ENCODE peak calls at places on chromosomes 13 and 19, in seven cellular contexts. A, Y, B, O, T, F and J are unnamed samples.
A peak's percentile ranks its signal among the peaks of the same experiment; 100 is the strongest.

GRCh38 chr13:111211789-111212516 is 96.8 kb downstream of the ARHGEF7 start:
- DNase-seq in A (no peak), Y (no peak), B (no peak), O (no peak), T (no peak), F (no peak), J (no peak)

GRCh38 chr13:82627183-82627582 is 1255.1 kb downstream of the SLITRK1 start:
- DNase-seq in A (no peak), Y (no peak), B (no peak), O (peak; percentile 37), T (no peak), F (no peak), J (no peak)

GRCh38 chr13:101150998-101151397 is 265.3 kb downstream of the NALCN start:
- DNase-seq in A (no peak), Y (no peak), B (no peak), O (no peak), T (no peak), F (no peak), J (no peak)

GRCh38 chr13:112441226-112441625 is 65.1 kb downstream of the SPACA7 start:
- DNase-seq in A (no peak), Y (no peak), B (no peak), O (no peak), T (no peak), F (no peak), J (no peak)

GRCh38 chr19:53991224-53992113 is at the start of gene CACNG6:
- DNase-seq in A (no peak), Y (no peak), B (no peak), O (no peak), T (no peak), F (no peak), J (no peak)

GRCh38 chr13:101127741-101128353 is 288.5 kb downstream of the NALCN start:
- DNase-seq in A (no peak), Y (no peak), B (no peak), O (peak; percentile 63), T (no peak), F (no peak), J (no peak)

GRCh38 chr19:36141039-36141914 is 1.4 kb downstream of the CAPNS1 start:
- DNase-seq in A (peak; percentile 90), Y (peak; percentile 89), B (peak; percentile 87), O (peak; percentile 79), T (peak; percentile 92), F (peak; percentile 88), J (peak; percentile 95)

GRCh38 chr19:1905071-1905862 is at the start of the genes ADAT3 and SCAMP4:
- DNase-seq in A (peak; percentile 99), Y (peak; percentile 100), B (peak; percentile 98), O (peak; percentile 98), T (peak; percentile 99), F (peak; percentile 100), J (peak; percentile 99)

DNA sequence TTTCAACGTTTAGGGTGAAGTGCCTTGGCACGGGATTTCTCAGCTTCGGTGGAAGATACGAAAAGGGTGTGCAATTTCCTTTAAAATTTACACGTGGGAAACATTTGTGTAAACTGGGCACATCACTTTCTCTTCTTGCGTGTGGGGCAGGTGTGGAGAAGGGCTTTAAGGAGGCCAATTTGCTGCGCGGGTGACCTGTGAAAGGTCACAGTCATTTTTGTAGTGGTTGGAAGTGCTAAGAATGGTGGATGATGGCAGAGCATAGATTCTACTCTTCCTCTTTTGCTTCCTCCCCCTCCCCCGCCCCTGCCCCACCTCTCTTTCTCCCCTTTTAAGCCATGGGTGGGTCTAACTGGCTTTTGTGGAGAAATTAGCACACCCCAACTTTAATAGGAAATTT is 7.2 kb downstream of the SLITRK5 start:
- DNase-seq in A (no peak), Y (no peak), B (no peak), O (no peak), T (no peak), F (no peak), J (no peak)
- H3K27me3 ChIP-seq in A (peaks cover 49% of the 10 kb centered on the region), Y (no peaks in the 10 kb centered on the region), B (peaks cover 46% of the 10 kb centered on the region), O (no peaks in the 10 kb centered on the region), T (no peaks in the 10 kb centered on the region), F (peaks cover 61% of the 10 kb centered on the region), J (peaks cover 6% of the 10 kb centered on the region)

DNA sequence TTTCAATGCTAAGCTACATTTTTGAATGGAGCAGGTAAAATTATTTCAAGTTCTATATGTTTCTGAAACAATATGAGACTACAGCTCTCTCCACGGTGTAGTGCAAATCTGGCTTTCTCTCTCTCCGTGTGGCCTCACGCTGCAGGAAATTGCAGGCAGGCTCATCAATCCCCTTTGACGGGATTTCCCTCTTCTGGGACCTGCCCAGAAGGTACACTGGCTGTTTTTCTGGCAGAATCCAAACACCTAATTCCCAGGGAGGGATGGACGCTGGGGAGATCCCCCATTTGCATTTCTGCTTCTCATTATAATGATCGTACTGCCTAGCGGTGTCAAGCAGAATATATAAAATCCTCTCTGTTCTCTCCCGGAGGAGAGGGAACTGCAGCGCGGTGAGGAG is 493.9 kb downstream of the LIG4 start:
- DNase-seq in A (no peak), Y (no peak), B (no peak), O (no peak), T (no peak), F (no peak), J (no peak)
- H3K4me3 ChIP-seq in A (no peak overlapping the region), Y (no peak overlapping the region), B (no peak overlapping the region), O (no peak overlapping the region), T (no peak overlapping the region), F (no peak overlapping the region), J (no peak overlapping the region)

DNA sequence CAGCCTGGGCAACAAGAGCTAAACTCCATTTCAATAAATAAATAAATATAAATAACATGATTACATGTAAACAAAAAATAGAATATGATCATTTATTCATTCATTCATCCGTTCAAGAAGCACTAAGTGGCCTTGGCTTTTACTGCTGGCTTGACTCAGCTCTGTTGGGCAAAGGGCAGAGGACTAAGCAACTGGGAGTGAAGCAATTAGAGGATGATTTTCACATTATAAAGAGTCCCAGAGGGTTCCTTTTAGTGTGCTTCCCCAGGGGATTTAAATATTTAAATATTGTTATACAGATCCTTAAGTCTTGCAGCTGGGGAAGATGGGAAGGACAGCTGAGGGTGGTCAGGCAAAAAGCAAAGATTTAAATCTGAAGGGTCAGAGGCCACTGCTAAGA is 34.9 kb upstream of the FLT1 start:
- DNase-seq in A (no peak), Y (no peak), B (no peak), O (no peak), T (no peak), F (no peak), J (no peak)
- H3K27me3 ChIP-seq in A (peaks cover 18% of the 10 kb centered on the region), Y (no peaks in the 10 kb centered on the region), B (peaks cover 60% of the 10 kb centered on the region), O (no peaks in the 10 kb centered on the region), T (no peaks in the 10 kb centered on the region), F (peaks cover 60% of the 10 kb centered on the region), J (peaks cover 12% of the 10 kb centered on the region)

DNA sequence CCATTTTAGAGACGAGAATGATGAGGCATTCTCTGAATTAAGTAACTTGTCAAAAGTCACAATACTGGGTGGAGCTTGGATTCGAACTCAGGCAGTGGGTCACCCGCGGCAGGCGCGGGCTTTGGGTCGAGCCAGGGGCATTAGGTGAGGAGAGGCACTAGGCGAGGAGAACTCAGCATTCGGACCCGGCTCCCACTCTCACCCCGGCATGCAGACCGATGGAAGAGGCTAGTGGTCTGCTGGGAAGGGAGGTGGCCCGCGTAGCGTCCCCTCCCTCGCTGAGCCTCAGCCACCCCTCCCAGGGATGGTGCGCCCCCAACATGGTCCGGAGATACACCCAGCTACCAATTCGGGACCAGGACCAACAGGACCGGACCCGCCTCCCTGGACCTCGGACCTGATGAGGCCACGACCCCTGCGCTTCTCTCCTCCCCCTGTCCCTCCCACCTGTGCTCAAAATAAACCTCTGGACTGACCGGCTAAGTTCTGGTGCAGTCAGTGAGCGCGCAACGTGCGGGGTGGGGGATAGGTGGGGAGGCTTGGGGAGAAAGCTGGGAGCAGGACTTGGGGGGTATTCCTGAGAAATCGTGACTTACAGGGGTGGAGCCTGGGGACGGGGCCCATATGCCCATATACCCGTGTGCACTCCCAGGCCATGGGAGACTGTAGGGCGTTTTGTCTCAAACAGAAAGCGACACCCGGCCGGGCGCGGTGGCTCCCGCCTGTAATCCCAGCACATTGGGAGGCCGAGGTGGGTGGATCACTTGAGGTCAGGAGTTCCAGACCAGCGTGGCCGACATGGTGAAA is 1.3 kb upstream of the SNAPC2 start:
- DNase-seq in A (no peak), Y (no peak), B (no peak), O (no peak), T (no peak), F (no peak), J (no peak)
- H3K4me3 ChIP-seq in A (peak overlapping the region; percentile 84), Y (no peak overlapping the region), B (no peak overlapping the region), O (no peak overlapping the region), T (no peak overlapping the region), F (peak overlapping the region; percentile 81), J (no peak overlapping the region)

GRCh38 chr13:32086366-32086765 is 54.8 kb downstream of the FRY start:
- DNase-seq in A (no peak), Y (no peak), B (no peak), O (peak; percentile 4), T (peak; percentile 30), F (no peak), J (no peak)

GRCh38 chr13:32086791-32087441 is 55.3 kb downstream of the FRY start:
- DNase-seq in A (no peak), Y (no peak), B (no peak), O (no peak), T (peak; percentile 40), F (no peak), J (no peak)

GRCh38 chr13:32092471-32092870 is 60.9 kb downstream of the FRY start:
- DNase-seq in A (no peak), Y (no peak), B (no peak), O (no peak), T (no peak), F (no peak), J (no peak)

GRCh38 chr13:32087955-32088747 is 56.6 kb downstream of the FRY start:
- DNase-seq in A (no peak), Y (no peak), B (no peak), O (no peak), T (no peak), F (no peak), J (no peak)
- H3K27me3 ChIP-seq in A (no peaks in the 10 kb centered on the region), Y (no peaks in the 10 kb centered on the region), B (no peaks in the 10 kb centered on the region), O (no peaks in the 10 kb centered on the region), T (no peaks in the 10 kb centered on the region), F (no peaks in the 10 kb centered on the region), J (no peaks in the 10 kb centered on the region)

GRCh38 chr13:93244918-93245280 is 18.3 kb downstream of the GPC6 start:
- DNase-seq in A (no peak), Y (no peak), B (no peak), O (no peak), T (no peak), F (no peak), J (no peak)
- H3K4me3 ChIP-seq in A (peak overlapping the region; percentile 41), Y (peak overlapping the region; percentile 57), B (peak overlapping the region; percentile 48), O (no peak overlapping the region), T (no peak overlapping the region), F (peak overlapping the region; percentile 50), J (peak overlapping the region; percentile 58)

DNA sequence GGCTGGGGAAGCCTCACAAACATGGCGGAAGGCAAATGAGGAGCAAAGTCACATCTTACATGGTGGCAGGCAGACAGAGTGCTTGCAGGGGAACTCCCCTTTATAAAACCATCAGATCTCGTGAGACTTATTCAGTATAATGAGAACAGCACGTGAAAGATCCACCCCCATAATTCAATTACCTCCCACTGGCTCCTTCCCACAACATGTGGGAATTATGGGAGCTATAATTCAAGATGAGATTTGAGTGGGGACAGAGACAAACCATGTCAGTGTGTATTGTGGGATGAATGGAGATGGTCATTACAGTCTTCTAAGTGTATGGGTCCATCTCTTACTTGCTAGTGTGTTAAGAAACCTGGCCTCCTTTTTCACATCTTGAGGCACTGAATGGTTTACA is 4.4 kb downstream of the BCKDHA start:
- DNase-seq in A (no peak), Y (no peak), B (no peak), O (no peak), T (no peak), F (no peak), J (no peak)
- H3K27me3 ChIP-seq in A (no peaks in the 10 kb centered on the region), Y (no peaks in the 10 kb centered on the region), B (no peaks in the 10 kb centered on the region), O (no peaks in the 10 kb centered on the region), T (no peaks in the 10 kb centered on the region), F (no peaks in the 10 kb centered on the region), J (no peaks in the 10 kb centered on the region)

GRCh38 chr13:32117696-32118095 is 86.1 kb downstream of the FRY start:
- DNase-seq in A (peak; percentile 79), Y (no peak), B (peak; percentile 65), O (no peak), T (no peak), F (peak; percentile 58), J (peak; percentile 90)
- H3K4me3 ChIP-seq in A (no peak overlapping the region), Y (no peak overlapping the region), B (no peak overlapping the region), O (no peak overlapping the region), T (no peak overlapping the region), F (no peak overlapping the region), J (no peak overlapping the region)